ENCODE peak calls at places on chromosomes 7 and 10, in six cellular contexts. One of them, this sample, is unnamed.

GRCh38 chr10:113059001-113059780 is 109.1 kb downstream of the TCF7L2 start:
- DNase-seq in fibroblast of lung: peak
- DNase-seq in upper lobe of right lung: no peak
- DNase-seq in right cardiac atrium: no peak
- DNase-seq in prostate gland: no peak
- DNase-seq in endothelial cell of umbilical vein: peak
- DNase-seq in this sample: no peak

GRCh38 chr7:476736-477360 is 42.8 kb downstream of the PDGFA start:
- DNase-seq in fibroblast of lung: no peak
- DNase-seq in upper lobe of right lung: peak
- DNase-seq in right cardiac atrium: peak
- DNase-seq in prostate gland: no peak
- DNase-seq in endothelial cell of umbilical vein: no peak
- DNase-seq in this sample: no peak

GRCh38 chr7:105188201-105188600 is 174.2 kb downstream of the KMT2E start:
- DNase-seq in fibroblast of lung: peak
- DNase-seq in upper lobe of right lung: no peak
- DNase-seq in right cardiac atrium: no peak
- DNase-seq in prostate gland: no peak
- DNase-seq in endothelial cell of umbilical vein: no peak
- DNase-seq in this sample: no peak

GRCh38 chr10:114345701-114346100 is 58.6 kb downstream of the AFAP1L2 start:
- DNase-seq in fibroblast of lung: no peak
- DNase-seq in upper lobe of right lung: no peak
- DNase-seq in right cardiac atrium: no peak
- DNase-seq in prostate gland: no peak
- DNase-seq in endothelial cell of umbilical vein: no peak
- DNase-seq in this sample: no peak

GRCh38 chr10:125991009-125991788 is 94.8 kb downstream of the FANK1 start:
- DNase-seq in fibroblast of lung: no peak
- DNase-seq in upper lobe of right lung: no peak
- DNase-seq in right cardiac atrium: no peak
- DNase-seq in prostate gland: no peak
- DNase-seq in endothelial cell of umbilical vein: no peak
- DNase-seq in this sample: no peak

GRCh38 chr10:128069351-128070051 is 56.7 kb downstream of the MKI67 start:
- DNase-seq in fibroblast of lung: peak
- DNase-seq in upper lobe of right lung: peak
- DNase-seq in right cardiac atrium: peak
- DNase-seq in prostate gland: peak
- DNase-seq in endothelial cell of umbilical vein: peak
- DNase-seq in this sample: peak

GRCh38 chr10:60376221-60376620 is 13.5 kb downstream of the ANK3 start:
- DNase-seq in fibroblast of lung: no peak
- DNase-seq in upper lobe of right lung: no peak
- DNase-seq in right cardiac atrium: no peak
- DNase-seq in prostate gland: no peak
- DNase-seq in endothelial cell of umbilical vein: no peak
- DNase-seq in this sample: no peak

GRCh38 chr10:124706462-124706857 is 37.7 kb downstream of the FAM53B start:
- DNase-seq in fibroblast of lung: no peak
- DNase-seq in upper lobe of right lung: no peak
- DNase-seq in right cardiac atrium: peak
- DNase-seq in prostate gland: no peak
- DNase-seq in endothelial cell of umbilical vein: no peak
- DNase-seq in this sample: no peak

GRCh38 chr7:13880789-13881188 is 108.7 kb downstream of the ETV1 start:
- DNase-seq in fibroblast of lung: peak
- DNase-seq in upper lobe of right lung: no peak
- DNase-seq in right cardiac atrium: no peak
- DNase-seq in prostate gland: no peak
- DNase-seq in endothelial cell of umbilical vein: no peak
- DNase-seq in this sample: no peak

DNA sequence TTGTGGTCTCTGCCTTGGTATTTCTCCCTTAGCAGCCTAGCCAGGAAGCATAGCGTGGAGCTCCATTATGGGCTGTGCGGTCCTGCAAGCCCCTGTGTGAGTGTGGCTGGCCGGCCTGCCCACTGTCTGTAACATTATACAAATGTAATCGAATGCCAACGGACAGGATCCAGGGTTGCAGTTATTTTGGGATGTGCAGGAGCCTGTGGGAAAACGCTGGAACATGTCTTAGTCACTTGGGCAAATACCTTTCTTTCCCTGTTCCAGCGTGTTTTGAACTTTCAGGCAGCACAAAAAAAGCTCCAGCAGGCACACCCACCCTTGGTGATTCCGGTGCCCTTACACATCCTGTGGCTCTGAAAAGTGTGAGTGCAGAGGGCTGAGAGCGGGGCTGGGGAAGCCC is 29.5 kb downstream of the BAG3 start:
- DNase-seq in fibroblast of lung: peak
- DNase-seq in upper lobe of right lung: no peak
- DNase-seq in right cardiac atrium: no peak
- DNase-seq in prostate gland: peak
- DNase-seq in endothelial cell of umbilical vein: peak
- DNase-seq in this sample: no peak
- H3K27ac ChIP-seq in fibroblast of lung: no peak
- H3K27ac ChIP-seq in upper lobe of right lung: no peak
- H3K27ac ChIP-seq in right cardiac atrium: peak
- H3K27ac ChIP-seq in prostate gland: peak
- H3K27ac ChIP-seq in endothelial cell of umbilical vein: peak
- H3K27ac ChIP-seq in this sample: no peak

DNA sequence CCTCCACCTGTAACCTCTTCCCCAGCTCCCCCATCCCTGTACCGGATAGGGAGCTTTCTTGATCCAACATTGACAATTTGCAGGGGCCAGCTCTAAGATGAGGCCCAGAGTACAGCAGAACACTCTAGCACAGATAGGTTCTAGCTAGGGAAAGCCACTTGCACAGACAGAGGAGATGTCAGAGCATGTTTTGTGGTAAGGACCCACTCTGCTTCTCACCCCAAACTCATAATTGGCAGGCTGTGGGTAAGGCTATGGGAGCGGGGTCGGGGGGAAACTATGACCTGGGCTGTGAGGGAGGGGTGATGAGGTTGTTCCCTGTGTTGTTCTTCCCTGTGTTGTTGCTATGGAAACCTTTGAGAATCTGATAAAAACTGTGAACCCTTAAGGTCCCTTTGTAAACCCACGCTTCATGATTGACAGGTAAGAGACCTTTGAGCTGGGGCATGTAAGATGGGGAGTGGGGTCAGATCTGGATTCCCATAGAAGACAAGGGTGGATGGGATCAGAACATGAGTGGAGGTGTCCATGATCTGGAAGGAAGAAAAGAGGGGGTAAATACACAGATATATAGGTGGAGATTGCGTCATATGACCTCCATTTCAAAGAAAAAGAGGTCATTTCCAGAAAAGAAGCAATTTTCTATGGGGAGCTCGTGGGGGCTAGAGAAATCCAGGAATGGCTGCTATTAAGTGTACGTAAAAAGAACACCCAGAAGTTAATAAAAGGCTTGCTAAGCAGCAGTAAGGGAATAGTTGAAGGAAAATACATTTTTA is 4.0 kb downstream of the CALD1 start:
- DNase-seq in fibroblast of lung: no peak
- DNase-seq in upper lobe of right lung: no peak
- DNase-seq in right cardiac atrium: no peak
- DNase-seq in prostate gland: no peak
- DNase-seq in endothelial cell of umbilical vein: no peak
- DNase-seq in this sample: no peak
- H3K4me3 ChIP-seq in fibroblast of lung: no peak
- H3K4me3 ChIP-seq in upper lobe of right lung: peak
- H3K4me3 ChIP-seq in right cardiac atrium: no peak
- H3K4me3 ChIP-seq in prostate gland: no peak
- H3K4me3 ChIP-seq in endothelial cell of umbilical vein: no peak
- H3K4me3 ChIP-seq in this sample: no peak

GRCh38 chr7:128407751-128408708 is 1.8 kb downstream of the IMPDH1 start:
- DNase-seq in fibroblast of lung: no peak
- DNase-seq in upper lobe of right lung: no peak
- DNase-seq in right cardiac atrium: no peak
- DNase-seq in prostate gland: no peak
- DNase-seq in endothelial cell of umbilical vein: peak
- DNase-seq in this sample: no peak

GRCh38 chr7:128404826-128405344 is 4.9 kb downstream of the IMPDH1 start:
- DNase-seq in fibroblast of lung: peak
- DNase-seq in upper lobe of right lung: no peak
- DNase-seq in right cardiac atrium: no peak
- DNase-seq in prostate gland: no peak
- DNase-seq in endothelial cell of umbilical vein: peak
- DNase-seq in this sample: no peak

GRCh38 chr7:128406986-128407589 is 2.7 kb downstream of the IMPDH1 start:
- DNase-seq in fibroblast of lung: no peak
- DNase-seq in upper lobe of right lung: no peak
- DNase-seq in right cardiac atrium: no peak
- DNase-seq in prostate gland: no peak
- DNase-seq in endothelial cell of umbilical vein: no peak
- DNase-seq in this sample: no peak

GRCh38 chr7:128405345-128406146 is 4.2 kb downstream of the IMPDH1 start:
- DNase-seq in fibroblast of lung: peak
- DNase-seq in upper lobe of right lung: peak
- DNase-seq in right cardiac atrium: peak
- DNase-seq in prostate gland: no peak
- DNase-seq in endothelial cell of umbilical vein: peak
- DNase-seq in this sample: peak

GRCh38 chr7:128406147-128406985 is 3.4 kb downstream of the IMPDH1 start:
- DNase-seq in fibroblast of lung: no peak
- DNase-seq in upper lobe of right lung: no peak
- DNase-seq in right cardiac atrium: no peak
- DNase-seq in prostate gland: no peak
- DNase-seq in endothelial cell of umbilical vein: no peak
- DNase-seq in this sample: no peak
- H3K27ac ChIP-seq in fibroblast of lung: no peak
- H3K27ac ChIP-seq in upper lobe of right lung: peak
- H3K27ac ChIP-seq in right cardiac atrium: no peak
- H3K27ac ChIP-seq in prostate gland: no peak
- H3K27ac ChIP-seq in endothelial cell of umbilical vein: no peak
- H3K27ac ChIP-seq in this sample: no peak

DNA sequence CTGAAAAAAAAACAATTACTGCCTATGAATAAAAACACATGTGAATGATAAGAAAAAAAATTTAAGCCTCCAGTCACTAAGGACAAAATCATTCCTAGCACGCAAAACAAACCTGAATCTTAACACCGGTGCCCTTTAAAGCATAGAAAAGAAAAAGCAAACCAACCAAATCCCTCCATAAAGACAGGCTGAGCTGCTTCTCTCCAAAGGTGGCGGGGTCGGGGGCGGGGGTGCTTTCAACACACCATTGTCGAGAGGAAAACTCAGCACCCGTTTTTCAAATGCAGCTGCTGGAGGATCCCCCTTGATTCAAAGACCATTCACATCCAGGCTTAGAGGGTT is 1.4 kb downstream of the ST8SIA6 start:
- DNase-seq in fibroblast of lung: no peak
- DNase-seq in upper lobe of right lung: no peak
- DNase-seq in right cardiac atrium: no peak
- DNase-seq in prostate gland: no peak
- DNase-seq in endothelial cell of umbilical vein: no peak
- DNase-seq in this sample: no peak
- H3K4me3 ChIP-seq in fibroblast of lung: no peak
- H3K4me3 ChIP-seq in upper lobe of right lung: peak
- H3K4me3 ChIP-seq in right cardiac atrium: peak
- H3K4me3 ChIP-seq in prostate gland: peak
- H3K4me3 ChIP-seq in endothelial cell of umbilical vein: peak
- H3K4me3 ChIP-seq in this sample: no peak

GRCh38 chr10:129951841-129952240 is 12.2 kb downstream of the EBF3 start:
- DNase-seq in fibroblast of lung: no peak
- DNase-seq in upper lobe of right lung: no peak
- DNase-seq in right cardiac atrium: peak
- DNase-seq in prostate gland: no peak
- DNase-seq in endothelial cell of umbilical vein: no peak
- DNase-seq in this sample: no peak

GRCh38 chr10:129949411-129950335 is 14.4 kb downstream of the EBF3 start:
- DNase-seq in fibroblast of lung: peak
- DNase-seq in upper lobe of right lung: no peak
- DNase-seq in right cardiac atrium: peak
- DNase-seq in prostate gland: no peak
- DNase-seq in endothelial cell of umbilical vein: no peak
- DNase-seq in this sample: no peak

GRCh38 chr10:129952771-129953489 is 11.1 kb downstream of the EBF3 start:
- DNase-seq in fibroblast of lung: no peak
- DNase-seq in upper lobe of right lung: no peak
- DNase-seq in right cardiac atrium: peak
- DNase-seq in prostate gland: no peak
- DNase-seq in endothelial cell of umbilical vein: no peak
- DNase-seq in this sample: no peak

GRCh38 chr10:129951251-129951808 is 12.7 kb downstream of the EBF3 start:
- DNase-seq in fibroblast of lung: no peak
- DNase-seq in upper lobe of right lung: no peak
- DNase-seq in right cardiac atrium: peak
- DNase-seq in prostate gland: no peak
- DNase-seq in endothelial cell of umbilical vein: no peak
- DNase-seq in this sample: no peak

GRCh38 chr10:129950651-129951050 is 13.4 kb downstream of the EBF3 start:
- DNase-seq in fibroblast of lung: no peak
- DNase-seq in upper lobe of right lung: no peak
- DNase-seq in right cardiac atrium: no peak
- DNase-seq in prostate gland: no peak
- DNase-seq in endothelial cell of umbilical vein: no peak
- DNase-seq in this sample: no peak
- H3K27ac ChIP-seq in fibroblast of lung: no peak
- H3K27ac ChIP-seq in upper lobe of right lung: no peak
- H3K27ac ChIP-seq in right cardiac atrium: peak
- H3K27ac ChIP-seq in prostate gland: no peak
- H3K27ac ChIP-seq in endothelial cell of umbilical vein: no peak
- H3K27ac ChIP-seq in this sample: no peak

DNA sequence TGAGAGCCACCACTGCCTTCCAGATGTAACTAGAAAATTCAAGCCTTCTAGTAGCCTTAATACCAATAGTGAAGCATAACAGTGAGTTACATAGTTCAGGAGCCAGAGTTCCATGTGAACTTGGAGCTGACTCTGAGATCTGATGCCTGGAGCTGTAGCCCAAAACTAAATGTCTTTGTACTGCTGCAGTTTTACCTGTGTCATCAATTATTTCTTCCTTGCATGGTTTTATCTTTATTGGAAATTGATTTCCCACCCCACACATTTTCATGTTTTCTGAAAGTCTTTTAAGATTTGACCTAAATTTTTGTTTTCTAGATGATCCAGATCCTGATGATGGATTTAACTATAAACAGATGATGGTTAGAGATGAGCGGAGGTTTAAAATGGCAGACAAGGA is 17.0 kb downstream of the OPN1SW start:
- DNase-seq in fibroblast of lung: no peak
- DNase-seq in upper lobe of right lung: no peak
- DNase-seq in right cardiac atrium: no peak
- DNase-seq in prostate gland: no peak
- DNase-seq in endothelial cell of umbilical vein: no peak
- DNase-seq in this sample: no peak
- H3K4me3 ChIP-seq in fibroblast of lung: no peak
- H3K4me3 ChIP-seq in upper lobe of right lung: no peak
- H3K4me3 ChIP-seq in right cardiac atrium: no peak
- H3K4me3 ChIP-seq in prostate gland: no peak
- H3K4me3 ChIP-seq in endothelial cell of umbilical vein: no peak
- H3K4me3 ChIP-seq in this sample: no peak

GRCh38 chr10:22615819-22616499 is 98.4 kb downstream of the PIP4K2A start:
- DNase-seq in fibroblast of lung: peak
- DNase-seq in upper lobe of right lung: peak
- DNase-seq in right cardiac atrium: peak
- DNase-seq in prostate gland: no peak
- DNase-seq in endothelial cell of umbilical vein: no peak
- DNase-seq in this sample: no peak
- H3K27ac ChIP-seq in fibroblast of lung: no peak
- H3K27ac ChIP-seq in upper lobe of right lung: peak
- H3K27ac ChIP-seq in right cardiac atrium: peak
- H3K27ac ChIP-seq in prostate gland: no peak
- H3K27ac ChIP-seq in endothelial cell of umbilical vein: no peak
- H3K27ac ChIP-seq in this sample: no peak